ENCODE peak calls at places on chromosomes 11 and 22, in eight cellular contexts. K is kidney epithelial cell; P is PC-3; J is stimulated activated CD8-positive, alpha-beta memory T cell treated with anti-CD3 and anti-CD28 coated beads, Interleukin-15, amount 100 ng/mL, for 48 hours; A is astrocyte of the spinal cord; F is NCI-H1930; C is progenitor cell of endocrine pancreas; G is NCI-H1092 treated with DMSO at 0.1 percent for 48 hours. U is an unnamed sample.
A peak's percentile ranks its signal among the peaks of the same experiment; 100 is the strongest.

GRCh38 chr11:111726301-111726713 is 39.9 kb downstream of the PPP2R1B start:
- DNase-seq in A (no peak), J (no peak), K (no peak), P (no peak), F (no peak), G (no peak), C (no peak), U (no peak)

GRCh38 chr11:124823512-124824376 is 23.5 kb upstream of the MSANTD2 start:
- DNase-seq in A (no peak), F (no peak), P (peak; percentile 16), K (no peak), C (no peak), G (no peak), J (no peak), U (no peak)

GRCh38 chr22:23522642-23523251 is 57.3 kb downstream of the IGLL1 start:
- DNase-seq in K (no peak), A (peak; percentile 18), P (peak; percentile 5), F (no peak), J (no peak), G (peak; percentile 66), C (no peak), U (no peak)

GRCh38 chr11:110196241-110196754 is 100.1 kb downstream of the RDX start:
- DNase-seq in C (no peak), K (peak; percentile 84), J (no peak), A (peak; percentile 89), G (no peak), P (peak; percentile 97), F (no peak), U (peak; percentile 89)

GRCh38 chr11:121814962-121815361 is 301.1 kb downstream of the BLID start:
- DNase-seq in G (no peak), J (no peak), K (no peak), A (peak; percentile 10), P (peak; percentile 96), F (no peak), C (no peak), U (no peak)

GRCh38 chr11:122439911-122440782 is 215.4 kb upstream of the UBASH3B start:
- DNase-seq in K (peak; percentile 2), A (peak; percentile 62), J (no peak), G (peak; percentile 74), F (no peak), C (no peak), P (no peak), U (no peak)

GRCh38 chr11:32003335-32003734 is 87.5 kb upstream of the RCN1 start:
- DNase-seq in G (no peak), A (no peak), F (no peak), J (no peak), C (no peak), K (no peak), P (no peak), U (no peak)

GRCh38 chr11:125435461-125436238 is 60.4 kb downstream of the FEZ1 start:
- DNase-seq in F (no peak), J (no peak), A (no peak), P (no peak), K (no peak), C (no peak), G (no peak), U (no peak)